ENCODE peak calls at places on chromosome X, in five cellular contexts. One of them, this sample, is unnamed.

GRCh38 chrX:44451056-44451455 is 91.6 kb downstream of the FUNDC1 start:
- DNase-seq in CD8-positive, alpha-beta T cell: no peak
- DNase-seq in BJ: no peak
- DNase-seq in MM.1S: no peak
- DNase-seq in fibroblast of mammary gland: no peak
- DNase-seq in this sample: no peak

GRCh38 chrX:8083276-8083675 is 87.8 kb downstream of the VCX2 start:
- DNase-seq in CD8-positive, alpha-beta T cell: no peak
- DNase-seq in BJ: no peak
- DNase-seq in MM.1S: no peak
- DNase-seq in fibroblast of mammary gland: peak; percentile 11
- DNase-seq in this sample: no peak

GRCh38 chrX:107483976-107484726 is 34.7 kb downstream of the FRMPD3 start:
- DNase-seq in CD8-positive, alpha-beta T cell: no peak
- DNase-seq in BJ: no peak
- DNase-seq in MM.1S: no peak
- DNase-seq in fibroblast of mammary gland: peak; percentile 58
- DNase-seq in this sample: no peak

GRCh38 chrX:31931225-31931624 is 859.4 kb upstream of the FTHL17 start:
- DNase-seq in CD8-positive, alpha-beta T cell: no peak
- DNase-seq in BJ: no peak
- DNase-seq in MM.1S: no peak
- DNase-seq in fibroblast of mammary gland: peak; percentile 23
- DNase-seq in this sample: no peak

GRCh38 chrX:34810364-34810763 is 132.2 kb upstream of the FAM47B start:
- DNase-seq in CD8-positive, alpha-beta T cell: no peak
- DNase-seq in BJ: no peak
- DNase-seq in MM.1S: no peak
- DNase-seq in fibroblast of mammary gland: peak; percentile 52
- DNase-seq in this sample: no peak

GRCh38 chrX:38347136-38347535 is 5.3 kb upstream of the OTC start:
- DNase-seq in CD8-positive, alpha-beta T cell: no peak
- DNase-seq in BJ: no peak
- DNase-seq in MM.1S: no peak
- DNase-seq in fibroblast of mammary gland: peak; percentile 83
- DNase-seq in this sample: no peak

GRCh38 chrX:100649550-100650356 is 5.8 kb downstream of the SRPX2 start:
- DNase-seq in CD8-positive, alpha-beta T cell: no peak
- DNase-seq in BJ: peak; percentile 75
- DNase-seq in MM.1S: no peak
- DNase-seq in fibroblast of mammary gland: peak; percentile 96
- DNase-seq in this sample: no peak

GRCh38 chrX:70998402-70999027 is 67.6 kb upstream of the SLC7A3 start:
- DNase-seq in CD8-positive, alpha-beta T cell: no peak
- DNase-seq in BJ: no peak
- DNase-seq in MM.1S: no peak
- DNase-seq in fibroblast of mammary gland: peak; percentile 46
- DNase-seq in this sample: peak; percentile 3

GRCh38 chrX:101729986-101730385 is 70.3 kb upstream of the ARMCX2 start:
- DNase-seq in CD8-positive, alpha-beta T cell: no peak
- DNase-seq in BJ: no peak
- DNase-seq in MM.1S: no peak
- DNase-seq in fibroblast of mammary gland: no peak
- DNase-seq in this sample: no peak

GRCh38 chrX:133911816-133912495 is 73.4 kb downstream of the GPC3 start:
- DNase-seq in CD8-positive, alpha-beta T cell: no peak
- DNase-seq in BJ: no peak
- DNase-seq in MM.1S: no peak
- DNase-seq in fibroblast of mammary gland: no peak
- DNase-seq in this sample: no peak

GRCh38 chrX:20527041-20527440 is 260.3 kb upstream of the RPS6KA3 start:
- DNase-seq in CD8-positive, alpha-beta T cell: no peak
- DNase-seq in BJ: no peak
- DNase-seq in MM.1S: no peak
- DNase-seq in fibroblast of mammary gland: no peak
- DNase-seq in this sample: no peak

GRCh38 chrX:124033821-124034220 is 72.3 kb downstream of the STAG2 start:
- DNase-seq in CD8-positive, alpha-beta T cell: no peak
- DNase-seq in BJ: no peak
- DNase-seq in MM.1S: no peak
- DNase-seq in fibroblast of mammary gland: peak; percentile 54
- DNase-seq in this sample: no peak

GRCh38 chrX:67651437-67652142 is 107.8 kb downstream of the AR start:
- DNase-seq in CD8-positive, alpha-beta T cell: no peak
- DNase-seq in BJ: no peak
- DNase-seq in MM.1S: peak; percentile 41
- DNase-seq in fibroblast of mammary gland: no peak
- DNase-seq in this sample: no peak

GRCh38 chrX:45681891-45682290 is 481.2 kb upstream of the DIPK2B start:
- DNase-seq in CD8-positive, alpha-beta T cell: no peak
- DNase-seq in BJ: no peak
- DNase-seq in MM.1S: no peak
- DNase-seq in fibroblast of mammary gland: no peak
- DNase-seq in this sample: no peak

GRCh38 chrX:143536176-143536575 is 18.9 kb upstream of the SPANXN3 start:
- DNase-seq in CD8-positive, alpha-beta T cell: no peak
- DNase-seq in BJ: no peak
- DNase-seq in MM.1S: no peak
- DNase-seq in fibroblast of mammary gland: no peak
- DNase-seq in this sample: no peak

GRCh38 chrX:12505127-12505526 is 286.1 kb upstream of the PRPS2 start:
- DNase-seq in CD8-positive, alpha-beta T cell: no peak
- DNase-seq in BJ: no peak
- DNase-seq in MM.1S: no peak
- DNase-seq in fibroblast of mammary gland: no peak
- DNase-seq in this sample: no peak

GRCh38 chrX:104372547-104372946 is 117.8 kb upstream of the ESX1 start:
- DNase-seq in CD8-positive, alpha-beta T cell: no peak
- DNase-seq in BJ: no peak
- DNase-seq in MM.1S: peak; percentile 10
- DNase-seq in fibroblast of mammary gland: no peak
- DNase-seq in this sample: no peak

GRCh38 chrX:104376937-104377336 is 122.2 kb upstream of the ESX1 start:
- DNase-seq in CD8-positive, alpha-beta T cell: no peak
- DNase-seq in BJ: no peak
- DNase-seq in MM.1S: no peak
- DNase-seq in fibroblast of mammary gland: no peak
- DNase-seq in this sample: no peak
- TF ChIP-seq CTCF in CD8-positive, alpha-beta T cell: no peak
- TF ChIP-seq CTCF in BJ: no peak
- TF ChIP-seq CTCF in MM.1S: no peak
- TF ChIP-seq CTCF in fibroblast of mammary gland: no peak
- TF ChIP-seq CTCF in this sample: no peak

DNA sequence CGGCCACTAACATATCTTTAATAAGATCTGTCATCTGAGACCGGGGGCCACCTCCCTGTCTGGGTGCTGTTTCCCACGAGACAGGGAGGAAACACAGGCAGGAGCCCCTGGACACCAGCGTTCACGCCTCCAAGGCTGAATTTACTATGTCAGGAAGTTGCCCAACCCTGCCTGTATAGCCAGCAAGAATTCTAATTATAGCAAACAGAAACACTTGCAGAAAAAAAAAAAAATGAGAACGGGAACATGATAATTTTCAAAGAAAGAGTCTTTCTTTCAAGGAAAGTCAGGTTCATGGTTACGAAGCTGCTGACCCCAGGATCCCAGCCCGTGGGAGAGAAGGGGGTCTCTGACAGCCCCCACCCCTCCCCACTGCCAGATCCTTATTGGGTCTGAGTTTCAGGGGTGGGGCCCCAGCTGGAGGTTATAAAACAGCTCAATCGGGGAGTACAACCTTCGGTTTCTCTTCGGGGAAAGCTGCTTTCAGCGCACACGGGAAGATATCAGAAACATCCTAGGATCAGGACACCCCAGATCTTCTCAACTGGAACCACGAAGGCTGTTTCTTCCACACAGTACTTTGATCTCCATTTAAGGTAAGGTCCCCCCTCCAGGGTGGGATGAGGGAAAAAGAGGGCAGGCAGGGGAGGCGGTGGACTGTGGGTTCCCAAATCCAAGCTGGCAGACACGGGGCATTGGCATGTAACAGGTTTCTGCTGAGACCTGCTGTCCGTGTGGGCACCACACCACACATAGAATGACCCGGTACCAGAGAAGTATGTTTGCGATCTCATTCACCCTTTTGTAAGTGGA is at the start of gene IL3RA:
- DNase-seq in CD8-positive, alpha-beta T cell: no peak
- DNase-seq in BJ: no peak
- DNase-seq in MM.1S: peak; percentile 9
- DNase-seq in fibroblast of mammary gland: no peak
- DNase-seq in this sample: no peak
- H3K4me3 ChIP-seq in CD8-positive, alpha-beta T cell: peak within 1 kb of the TSS; percentile 40
- H3K4me3 ChIP-seq in BJ: peak within 1 kb of the TSS; percentile 43
- H3K4me3 ChIP-seq in MM.1S: peak within 1 kb of the TSS; percentile 59
- H3K4me3 ChIP-seq in fibroblast of mammary gland: no peak within 1 kb of the TSS
- H3K4me3 ChIP-seq in this sample: peak within 1 kb of the TSS; percentile 58

GRCh38 chrX:2315434-2315833 is 185.3 kb downstream of the DHRSX start:
- DNase-seq in CD8-positive, alpha-beta T cell: no peak
- DNase-seq in BJ: no peak
- DNase-seq in MM.1S: no peak
- DNase-seq in fibroblast of mammary gland: no peak
- DNase-seq in this sample: no peak
- TF ChIP-seq CTCF in CD8-positive, alpha-beta T cell: no peak
- TF ChIP-seq CTCF in BJ: no peak
- TF ChIP-seq CTCF in MM.1S: no peak
- TF ChIP-seq CTCF in fibroblast of mammary gland: no peak
- TF ChIP-seq CTCF in this sample: no peak

GRCh38 chrX:40172980-40173661 is 75.4 kb upstream of the BCOR start:
- DNase-seq in CD8-positive, alpha-beta T cell: no peak
- DNase-seq in BJ: no peak
- DNase-seq in MM.1S: no peak
- DNase-seq in fibroblast of mammary gland: no peak
- DNase-seq in this sample: no peak

GRCh38 chrX:40170830-40171512 is 73.2 kb upstream of the BCOR start:
- DNase-seq in CD8-positive, alpha-beta T cell: no peak
- DNase-seq in BJ: no peak
- DNase-seq in MM.1S: no peak
- DNase-seq in fibroblast of mammary gland: no peak
- DNase-seq in this sample: no peak

GRCh38 chrX:40172169-40172979 is 74.6 kb upstream of the BCOR start:
- DNase-seq in CD8-positive, alpha-beta T cell: no peak
- DNase-seq in BJ: no peak
- DNase-seq in MM.1S: no peak
- DNase-seq in fibroblast of mammary gland: peak; percentile 51
- DNase-seq in this sample: no peak

GRCh38 chrX:40169193-40170086 is 71.7 kb upstream of the BCOR start:
- DNase-seq in CD8-positive, alpha-beta T cell: peak; percentile 65
- DNase-seq in BJ: no peak
- DNase-seq in MM.1S: peak; percentile 82
- DNase-seq in fibroblast of mammary gland: no peak
- DNase-seq in this sample: no peak

GRCh38 chrX:40171513-40172168 is 73.9 kb upstream of the BCOR start:
- DNase-seq in CD8-positive, alpha-beta T cell: no peak
- DNase-seq in BJ: no peak
- DNase-seq in MM.1S: no peak
- DNase-seq in fibroblast of mammary gland: no peak
- DNase-seq in this sample: no peak
- H3K4me3 ChIP-seq in CD8-positive, alpha-beta T cell: peak overlapping the region; percentile 57
- H3K4me3 ChIP-seq in BJ: peak overlapping the region; percentile 33
- H3K4me3 ChIP-seq in MM.1S: no peak overlapping the region
- H3K4me3 ChIP-seq in fibroblast of mammary gland: peak overlapping the region; percentile 37
- H3K4me3 ChIP-seq in this sample: peak overlapping the region; percentile 62

GRCh38 chrX:153478746-153479145 is 8.4 kb upstream of the HAUS7 start:
- DNase-seq in CD8-positive, alpha-beta T cell: no peak
- DNase-seq in BJ: no peak
- DNase-seq in MM.1S: no peak
- DNase-seq in fibroblast of mammary gland: no peak
- DNase-seq in this sample: no peak

GRCh38 chrX:153477039-153477438 is 6.7 kb upstream of the HAUS7 start:
- DNase-seq in CD8-positive, alpha-beta T cell: no peak
- DNase-seq in BJ: no peak
- DNase-seq in MM.1S: no peak
- DNase-seq in fibroblast of mammary gland: peak; percentile 63
- DNase-seq in this sample: no peak

GRCh38 chrX:153476628-153477027 is 6.3 kb upstream of the HAUS7 start:
- DNase-seq in CD8-positive, alpha-beta T cell: no peak
- DNase-seq in BJ: no peak
- DNase-seq in MM.1S: no peak
- DNase-seq in fibroblast of mammary gland: peak; percentile 37
- DNase-seq in this sample: no peak

GRCh38 chrX:153477901-153478300 is 7.5 kb upstream of the HAUS7 start:
- DNase-seq in CD8-positive, alpha-beta T cell: no peak
- DNase-seq in BJ: no peak
- DNase-seq in MM.1S: no peak
- DNase-seq in fibroblast of mammary gland: peak; percentile 54
- DNase-seq in this sample: no peak

GRCh38 chrX:153477458-153477857 is 7.1 kb upstream of the HAUS7 start:
- DNase-seq in CD8-positive, alpha-beta T cell: no peak
- DNase-seq in BJ: no peak
- DNase-seq in MM.1S: no peak
- DNase-seq in fibroblast of mammary gland: no peak
- DNase-seq in this sample: no peak
- TF ChIP-seq CTCF in CD8-positive, alpha-beta T cell: no peak
- TF ChIP-seq CTCF in BJ: no peak
- TF ChIP-seq CTCF in MM.1S: no peak
- TF ChIP-seq CTCF in fibroblast of mammary gland: no peak
- TF ChIP-seq CTCF in this sample: no peak

DNA sequence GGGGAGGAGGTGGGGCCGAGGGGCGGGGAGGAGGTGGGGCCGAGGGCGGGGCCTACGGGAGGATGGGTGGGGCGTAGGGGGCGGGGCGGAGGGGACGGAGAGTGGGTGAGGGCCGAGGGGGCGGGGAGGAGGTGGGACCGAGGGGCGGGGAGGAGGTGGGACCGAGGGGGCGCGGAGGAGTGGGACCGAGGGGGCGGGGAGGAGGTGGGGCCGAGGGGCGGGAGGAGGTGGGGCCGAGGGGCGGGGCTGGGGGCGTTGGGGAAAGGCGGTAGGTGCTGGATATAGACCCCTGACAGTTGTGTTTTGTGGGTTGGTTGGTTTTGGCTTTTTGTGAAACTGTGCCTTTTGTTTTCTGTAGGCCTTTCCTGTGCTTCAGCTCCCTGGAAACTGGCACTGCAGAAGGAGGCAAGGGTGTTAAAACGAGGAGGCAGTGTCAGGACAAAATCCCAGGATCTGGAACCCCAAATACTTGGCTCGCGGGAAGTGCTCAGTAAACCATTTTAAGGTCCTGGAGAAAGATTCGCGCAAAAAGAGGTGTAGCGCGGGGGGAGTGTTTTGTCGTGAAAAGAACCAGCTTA is 580 bp upstream of the MMGT1 start:
- DNase-seq in CD8-positive, alpha-beta T cell: peak; percentile 65
- DNase-seq in BJ: no peak
- DNase-seq in MM.1S: peak; percentile 44
- DNase-seq in fibroblast of mammary gland: peak; percentile 52
- DNase-seq in this sample: no peak
- H3K4me3 ChIP-seq in CD8-positive, alpha-beta T cell: no peak overlapping the region
- H3K4me3 ChIP-seq in BJ: peak overlapping the region; percentile 33
- H3K4me3 ChIP-seq in MM.1S: peak overlapping the region; percentile 57
- H3K4me3 ChIP-seq in fibroblast of mammary gland: peak overlapping the region; percentile 31
- H3K4me3 ChIP-seq in this sample: peak overlapping the region; percentile 43

This sample was measured in GM12864.